ENCODE peak calls at places on chromosomes 13 and 19, in eight cellular contexts. D is EL, Q is adrenal gland, G is AG08395, E is adipocyte, C is left colon, Z is M059J, B is nucleus accumbens. X is an unnamed sample.

GRCh38 chr13:44306401-44307192 is 67.0 kb upstream of the SERP2 start:
- DNase-seq in E (peak; percentile 65), B (peak; percentile 18), Z (peak; percentile 97), G (peak; percentile 77), C (peak; percentile 57), Q (peak; percentile 81), D (peak; percentile 94), X (peak; percentile 36)

GRCh38 chr13:50580684-50581305 is 262.7 kb downstream of the DLEU7 start:
- DNase-seq in D (peak; percentile 34), Q (no peak), Z (peak; percentile 68), C (no peak), E (peak; percentile 71), B (no peak), G (peak; percentile 10), X (no peak)

GRCh38 chr19:9850235-9850959 is 15.3 kb downstream of the PIN1 start:
- DNase-seq in B (no peak), G (no peak), Z (no peak), D (no peak), E (no peak), C (no peak), Q (no peak), X (no peak)

GRCh38 chr19:51002542-51003311 is 1.3 kb upstream of the KLK8 start:
- DNase-seq in B (no peak), E (no peak), C (peak; percentile 24), D (peak; percentile 21), Z (no peak), Q (no peak), G (no peak), X (no peak)

GRCh38 chr19:33883869-33884519 is 87.3 kb downstream of the KCTD15 start:
- DNase-seq in E (no peak), C (no peak), D (no peak), B (no peak), G (no peak), Z (no peak), Q (peak; percentile 71), X (no peak)

GRCh38 chr13:42001580-42001979 is 40.7 kb upstream of the VWA8 start:
- DNase-seq in G (peak; percentile 78), D (peak; percentile 78), C (no peak), B (no peak), Z (peak; percentile 47), E (peak; percentile 80), Q (no peak), X (no peak)

GRCh38 chr19:5432687-5433086 is 22.5 kb upstream of the ZNRF4 start:
- DNase-seq in C (no peak), Z (no peak), D (no peak), G (no peak), B (no peak), Q (no peak), E (no peak), X (no peak)

GRCh38 chr19:31350693-31351211 is 1.5 kb upstream of the TSHZ3 start:
- DNase-seq in Q (no peak), G (peak; percentile 64), Z (peak; percentile 22), B (no peak), C (peak; percentile 54), D (peak; percentile 50), E (peak; percentile 87), X (peak; percentile 34)

GRCh38 chr19:57099199-57099661 is 20.6 kb upstream of the USP29 start:
- DNase-seq in G (peak; percentile 73), D (peak; percentile 46), C (peak; percentile 35), Q (peak; percentile 91), E (peak; percentile 76), B (peak; percentile 70), Z (peak; percentile 46), X (peak; percentile 77)

GRCh38 chr19:55418185-55418584 is 10.6 kb upstream of the UBE2S start:
- DNase-seq in C (peak; percentile 62), E (peak; percentile 92), Z (peak; percentile 79), B (peak; percentile 28), D (peak; percentile 87), Q (peak; percentile 82), G (peak; percentile 90), X (peak; percentile 82)

GRCh38 chr13:82772802-82773201 is 1109.5 kb downstream of the SLITRK1 start:
- DNase-seq in G (no peak), Z (peak; percentile 9), Q (no peak), D (peak; percentile 18), E (peak; percentile 25), B (no peak), C (no peak), X (no peak)

GRCh38 chr13:48001127-48001881 is at the start of gene SUCLA2:
- DNase-seq in Z (peak; percentile 86), Q (peak; percentile 92), C (peak; percentile 93), E (peak; percentile 96), D (peak; percentile 89), B (peak; percentile 81), G (peak; percentile 99), X (peak; percentile 94)

GRCh38 chr19:42323852-42324654 is 1.4 kb upstream of the MEGF8 start:
- DNase-seq in E (no peak), Q (no peak), C (peak; percentile 36), G (no peak), Z (no peak), B (no peak), D (peak; percentile 26), X (no peak)

GRCh38 chr13:23953860-23954512 is 56.7 kb upstream of the C1QTNF9B start:
- DNase-seq in E (no peak), Q (no peak), C (no peak), D (no peak), G (no peak), Z (no peak), B (no peak), X (no peak)

GRCh38 chr13:71577127-71577526 is 289.9 kb downstream of the DACH1 start:
- DNase-seq in E (no peak), B (no peak), Z (peak; percentile 0), G (no peak), C (no peak), D (no peak), Q (no peak), X (no peak)

GRCh38 chr13:114124921-114125320 is 7.5 kb downstream of the RASA3 start:
- DNase-seq in D (peak; percentile 77), C (no peak), Z (peak; percentile 78), B (no peak), G (peak; percentile 42), Q (no peak), E (no peak), X (no peak)

GRCh38 chr13:97280478-97280877 is 58.3 kb downstream of the MBNL2 start:
- DNase-seq in B (no peak), E (peak; percentile 60), D (peak; percentile 69), Z (peak; percentile 78), Q (no peak), C (no peak), G (no peak), X (no peak)

GRCh38 chr19:21611659-21612402 is 106.4 kb downstream of the ZNF429 start:
- DNase-seq in G (no peak), E (no peak), B (no peak), C (no peak), Q (no peak), D (no peak), Z (no peak), X (no peak)

GRCh38 chr19:632228-633067 is 889 bp downstream of the POLRMT start:
- DNase-seq in Q (peak; percentile 74), B (no peak), E (peak; percentile 78), C (peak; percentile 77), G (peak; percentile 59), D (peak; percentile 70), Z (peak; percentile 29), X (no peak)

GRCh38 chr19:40241809-40242384 is 15.4 kb upstream of the CCNP start:
- DNase-seq in D (no peak), G (no peak), Q (peak; percentile 94), Z (no peak), E (no peak), B (peak; percentile 73), C (no peak), X (peak; percentile 87)

GRCh38 chr13:105627270-105627669 is 908.2 kb downstream of the EFNB2 start:
- DNase-seq in Q (no peak), C (no peak), D (no peak), G (no peak), Z (peak; percentile 15), B (no peak), E (peak; percentile 63), X (no peak)

GRCh38 chr19:15702590-15702930 is 25.3 kb upstream of the OR10H2 start:
- DNase-seq in Z (peak; percentile 61), B (no peak), E (peak; percentile 62), G (no peak), Q (peak; percentile 86), D (peak; percentile 33), C (peak; percentile 93), X (no peak)

GRCh38 chr13:97889803-97890202 is 63.7 kb upstream of the IPO5 start:
- DNase-seq in B (no peak), C (no peak), Q (peak; percentile 53), G (peak; percentile 21), D (peak; percentile 28), E (peak; percentile 70), Z (peak; percentile 16), X (no peak)

GRCh38 chr13:76647550-76647949 is 238.7 kb downstream of the KCTD12 start:
- DNase-seq in G (peak; percentile 47), D (peak; percentile 55), Z (peak; percentile 58), Q (no peak), B (no peak), C (no peak), E (peak; percentile 36), X (no peak)

GRCh38 chr13:51862965-51863364 is 1.2 kb downstream of the CCDC70 start:
- DNase-seq in D (no peak), B (no peak), E (no peak), Z (no peak), Q (no peak), C (no peak), G (no peak), X (no peak)

GRCh38 chr19:31448221-31448657 is 99.0 kb upstream of the TSHZ3 start:
- DNase-seq in E (peak; percentile 39), D (peak; percentile 86), B (no peak), Z (peak; percentile 17), C (peak; percentile 39), Q (peak; percentile 52), G (peak; percentile 93), X (no peak)

GRCh38 chr13:71355010-71355409 is 512.0 kb downstream of the DACH1 start:
- DNase-seq in Q (no peak), D (no peak), C (no peak), G (no peak), Z (no peak), E (no peak), B (no peak), X (no peak)